ENCODE peak calls at places on chromosomes 6 and 20, in eight cellular contexts. J is stomach, G is astrocyte of the cerebellum, W is H1, P is GM20000, N is cardiac fibroblast, A is fibroblast of pulmonary artery, E is glutamatergic neuron. O is an unnamed sample.

GRCh38 chr6:155444952-155445903 is 10.4 kb downstream of the NOX3 start:
- DNase-seq in N (no peak), J (no peak), E (no peak), P (no peak), W (no peak), A (no peak), G (no peak), O (no peak)

GRCh38 chr6:155493694-155494143 is 38.1 kb upstream of the NOX3 start:
- DNase-seq in N (peak; percentile 99), A (peak; percentile 99), E (no peak), G (peak; percentile 99), J (peak; percentile 46), W (peak; percentile 47), P (peak; percentile 49), O (no peak)

GRCh38 chr6:89360415-89360999 is 8.0 kb upstream of the UBE2J1 start:
- DNase-seq in N (no peak), P (peak; percentile 50), W (no peak), J (no peak), A (no peak), E (no peak), G (peak; percentile 45), O (no peak)

GRCh38 chr20:10752206-10752605 is 78.4 kb upstream of the JAG1 start:
- DNase-seq in J (no peak), P (no peak), G (no peak), E (no peak), A (no peak), N (no peak), W (no peak), O (no peak)

GRCh38 chr20:52049001-52049731 is 142.4 kb downstream of the ZFP64 start:
- DNase-seq in G (no peak), P (no peak), E (no peak), A (peak; percentile 42), J (no peak), N (peak; percentile 37), W (no peak), O (peak; percentile 5)

GRCh38 chr6:158787395-158787794 is 31.8 kb downstream of the EZR start:
- DNase-seq in W (no peak), G (no peak), P (no peak), A (no peak), J (peak; percentile 24), N (no peak), E (no peak), O (no peak)

GRCh38 chr20:42945595-42945994 is 244.1 kb downstream of the PTPRT start:
- DNase-seq in G (no peak), A (no peak), P (no peak), J (no peak), E (no peak), W (no peak), N (no peak), O (no peak)

GRCh38 chr6:145025488-145025887 is 709.8 kb downstream of the EPM2A start:
- DNase-seq in A (no peak), P (no peak), W (no peak), E (no peak), G (no peak), J (no peak), N (no peak), O (no peak)

GRCh38 chr20:3456648-3457047 is 14.2 kb upstream of the ATRN start:
- DNase-seq in G (no peak), W (no peak), E (no peak), N (no peak), P (no peak), A (no peak), J (no peak), O (no peak)

GRCh38 chr6:36911946-36912555 is 26.3 kb downstream of the C6orf89 start:
- DNase-seq in N (no peak), A (no peak), E (no peak), G (no peak), W (no peak), P (no peak), J (no peak), O (no peak)

GRCh38 chr6:36915599-36915998 is 29.8 kb downstream of the C6orf89 start:
- DNase-seq in E (no peak), J (no peak), G (no peak), P (no peak), W (no peak), N (no peak), A (no peak), O (no peak)

GRCh38 chr6:36914227-36914794 is 28.6 kb downstream of the C6orf89 start:
- DNase-seq in J (peak; percentile 62), A (peak; percentile 54), G (peak; percentile 22), N (peak; percentile 42), E (peak; percentile 26), P (no peak), W (peak; percentile 41), O (no peak)

GRCh38 chr6:36913082-36913481 is 27.3 kb downstream of the C6orf89 start:
- DNase-seq in G (no peak), N (no peak), W (no peak), E (no peak), J (no peak), P (no peak), A (no peak), O (no peak)

DNA sequence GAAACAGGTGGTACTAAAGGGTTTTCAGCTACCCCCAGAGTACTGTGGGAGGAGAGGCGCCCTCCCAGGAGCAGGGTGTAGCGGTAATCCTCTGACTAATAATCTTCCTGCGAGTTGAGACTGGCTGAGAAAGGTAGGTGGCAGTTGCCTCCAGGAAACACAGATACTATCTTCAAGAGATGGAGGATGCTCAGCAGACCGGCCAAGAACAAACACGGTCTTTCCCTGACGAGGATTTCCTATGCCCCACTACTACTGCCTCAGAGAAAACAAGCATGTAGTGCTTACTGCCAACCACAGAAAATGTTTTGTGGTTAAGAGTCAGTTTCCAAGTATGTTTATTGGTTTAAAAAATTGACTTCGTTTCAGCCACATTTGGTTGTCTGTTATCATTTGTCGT is 26.8 kb downstream of the C6orf89 start:
- DNase-seq in P (peak; percentile 60), A (peak; percentile 67), N (peak; percentile 70), W (no peak), E (no peak), J (no peak), G (peak; percentile 74), O (no peak)
- TF ChIP-seq CTCF in P (no peak), A (no peak), N (no peak), W (no peak), E (no peak), J (no peak), G (no peak), O (no peak)

GRCh38 chr6:106974337-106974998 is at the start of gene CD24:
- DNase-seq in J (peak; percentile 86), W (no peak), P (peak; percentile 21), E (peak; percentile 93), G (no peak), N (no peak), A (no peak), O (peak; percentile 81)

GRCh38 chr6:106973841-106974336 is 640 bp downstream of the CD24 start:
- DNase-seq in E (no peak), P (no peak), J (peak; percentile 36), A (no peak), G (no peak), W (no peak), N (no peak), O (peak; percentile 36)

GRCh38 chr6:106976270-106976669 is 1.7 kb upstream of the CD24 start:
- DNase-seq in P (no peak), G (no peak), E (no peak), W (no peak), N (no peak), A (no peak), J (no peak), O (no peak)

GRCh38 chr6:106975699-106976032 is 1.1 kb upstream of the CD24 start:
- DNase-seq in W (no peak), G (no peak), E (no peak), P (no peak), J (no peak), N (no peak), A (peak; percentile 7), O (no peak)

GRCh38 chr6:106974999-106975698 is 620 bp upstream of the CD24 start:
- DNase-seq in G (no peak), W (no peak), P (peak; percentile 72), N (no peak), A (no peak), E (peak; percentile 80), J (peak; percentile 75), O (peak; percentile 58)
- TF ChIP-seq CTCF in G (no peak), W (no peak), P (peak; percentile 30), N (no peak), A (no peak), E (no peak), J (no peak), O (peak; percentile 27)

GRCh38 chr6:149544646-149545257 is 1.1 kb downstream of the PPIL4 start:
- DNase-seq in G (no peak), N (no peak), E (no peak), A (no peak), J (no peak), P (no peak), W (no peak), O (no peak)

GRCh38 chr6:149545754-149546471 is at the start of gene PPIL4:
- DNase-seq in N (peak; percentile 97), J (peak; percentile 98), G (peak; percentile 86), A (peak; percentile 97), P (peak; percentile 90), E (peak; percentile 98), W (peak; percentile 72), O (peak; percentile 92)

GRCh38 chr6:149541139-149541538 is 4.7 kb downstream of the PPIL4 start:
- DNase-seq in E (no peak), J (no peak), W (no peak), G (no peak), P (no peak), N (no peak), A (no peak), O (no peak)

DNA sequence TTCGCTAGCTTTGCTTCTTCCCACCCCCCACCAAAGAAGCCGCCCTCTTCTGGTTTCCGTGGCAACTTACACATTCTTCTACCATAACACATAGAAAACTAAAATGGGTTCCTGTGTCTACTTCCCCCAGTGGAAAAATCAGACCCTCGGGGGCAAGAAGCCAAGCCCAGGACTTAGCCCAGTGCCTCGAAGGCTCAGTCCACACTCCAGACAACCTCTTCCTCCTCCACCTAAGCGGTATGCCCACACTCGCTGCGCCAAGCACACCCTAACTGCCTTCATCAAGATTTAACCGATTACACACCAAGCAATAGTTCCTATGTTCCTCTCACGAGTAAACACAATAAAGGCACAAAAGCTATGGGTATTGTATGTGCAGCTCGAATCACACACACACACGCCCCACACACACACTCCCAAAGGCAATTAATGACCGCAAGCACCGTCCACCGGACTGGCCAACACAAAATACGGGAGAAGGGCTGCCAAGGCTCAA is 537 bp downstream of the PPIL4 start:
- DNase-seq in W (no peak), N (peak; percentile 86), J (peak; percentile 28), E (no peak), P (peak; percentile 40), G (peak; percentile 48), A (peak; percentile 78), O (peak; percentile 12)
- TF ChIP-seq CTCF in W (peak; percentile 8), N (no peak), J (no peak), E (no peak), P (no peak), G (no peak), A (no peak), O (no peak)

DNA sequence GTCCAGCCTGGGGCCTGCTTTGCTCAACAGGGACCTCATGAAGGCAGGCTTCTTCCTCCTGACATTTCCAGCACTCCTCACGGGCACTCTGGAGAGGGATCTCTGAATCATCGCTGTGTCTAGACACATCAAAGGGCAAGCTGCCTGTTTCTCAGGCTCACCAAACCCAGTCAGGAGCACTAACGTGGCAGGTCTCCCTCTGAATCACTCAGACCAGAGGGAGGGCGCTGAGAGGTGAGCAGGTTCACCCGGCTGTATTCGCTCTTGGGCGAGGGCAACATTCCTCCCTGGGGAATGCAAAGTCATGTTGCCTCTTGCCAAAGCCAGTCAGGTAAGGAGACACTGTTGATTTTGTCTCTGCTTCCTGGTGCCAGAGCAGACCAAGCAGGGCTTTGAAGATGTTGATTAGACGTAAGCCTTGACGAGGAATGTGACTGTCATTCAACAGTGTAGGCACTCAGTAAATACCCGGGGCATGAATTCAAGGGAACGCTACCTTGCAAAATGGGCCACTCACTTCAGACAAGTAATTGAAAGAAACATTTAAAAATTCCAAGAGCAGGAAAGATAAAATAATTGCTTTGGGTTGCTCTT is 50.1 kb downstream of the CYP24A1 start:
- DNase-seq in P (no peak), J (peak; percentile 84), A (peak; percentile 89), G (peak; percentile 77), N (peak; percentile 78), E (no peak), W (peak; percentile 79), O (no peak)
- TF ChIP-seq CTCF in P (no peak), J (no peak), A (no peak), G (no peak), N (no peak), E (no peak), W (no peak), O (no peak)